ENCODE peak calls at places on chromosome X, in four cellular contexts. One of them, this sample, is unnamed.

GRCh38 chrX:31293409-31293808 is 221.6 kb upstream of the FTHL17 start:
- DNase-seq in suprapubic skin: no peak
- DNase-seq in foreskin fibroblast: peak; percentile 2
- DNase-seq in IMR-90: no peak
- DNase-seq in this sample: no peak

GRCh38 chrX:125131146-125131545 is 188.5 kb upstream of the TEX13C start:
- DNase-seq in suprapubic skin: no peak
- DNase-seq in foreskin fibroblast: no peak
- DNase-seq in IMR-90: no peak
- DNase-seq in this sample: no peak

GRCh38 chrX:72620550-72621145 is 48.0 kb upstream of the HDAC8 start:
- DNase-seq in suprapubic skin: no peak
- DNase-seq in foreskin fibroblast: peak; percentile 92
- DNase-seq in IMR-90: peak; percentile 89
- DNase-seq in this sample: peak; percentile 95

GRCh38 chrX:23883737-23884354 is 23.9 kb downstream of the APOO start:
- DNase-seq in suprapubic skin: no peak
- DNase-seq in foreskin fibroblast: peak; percentile 86
- DNase-seq in IMR-90: peak; percentile 85
- DNase-seq in this sample: peak; percentile 90

GRCh38 chrX:138745215-138745614 is 33.7 kb upstream of the FGF13 start:
- DNase-seq in suprapubic skin: no peak
- DNase-seq in foreskin fibroblast: peak; percentile 28
- DNase-seq in IMR-90: peak; percentile 60
- DNase-seq in this sample: peak; percentile 62

GRCh38 chrX:41384041-41384705 is 50.2 kb downstream of the DDX3X start:
- DNase-seq in suprapubic skin: peak; percentile 71
- DNase-seq in foreskin fibroblast: peak; percentile 77
- DNase-seq in IMR-90: peak; percentile 86
- DNase-seq in this sample: peak; percentile 91

GRCh38 chrX:8520791-8521190 is 56.2 kb downstream of the VCX3B start:
- DNase-seq in suprapubic skin: no peak
- DNase-seq in foreskin fibroblast: peak; percentile 2
- DNase-seq in IMR-90: no peak
- DNase-seq in this sample: peak; percentile 18

GRCh38 chrX:121570072-121570841 is 522.8 kb downstream of the GLUD2 start:
- DNase-seq in suprapubic skin: no peak
- DNase-seq in foreskin fibroblast: peak; percentile 11
- DNase-seq in IMR-90: no peak
- DNase-seq in this sample: peak; percentile 24

GRCh38 chrX:41885724-41886123 is 37.6 kb downstream of the CASK start:
- DNase-seq in suprapubic skin: no peak
- DNase-seq in foreskin fibroblast: no peak
- DNase-seq in IMR-90: no peak
- DNase-seq in this sample: no peak

GRCh38 chrX:134840370-134840769 is 150.4 kb upstream of the SMIM10 start:
- DNase-seq in suprapubic skin: no peak
- DNase-seq in foreskin fibroblast: no peak
- DNase-seq in IMR-90: no peak
- DNase-seq in this sample: no peak
- H3K4me3 ChIP-seq in suprapubic skin: no peak overlapping the region
- H3K4me3 ChIP-seq in foreskin fibroblast: no peak overlapping the region
- H3K4me3 ChIP-seq in IMR-90: no peak overlapping the region
- H3K4me3 ChIP-seq in this sample: no peak overlapping the region

DNA sequence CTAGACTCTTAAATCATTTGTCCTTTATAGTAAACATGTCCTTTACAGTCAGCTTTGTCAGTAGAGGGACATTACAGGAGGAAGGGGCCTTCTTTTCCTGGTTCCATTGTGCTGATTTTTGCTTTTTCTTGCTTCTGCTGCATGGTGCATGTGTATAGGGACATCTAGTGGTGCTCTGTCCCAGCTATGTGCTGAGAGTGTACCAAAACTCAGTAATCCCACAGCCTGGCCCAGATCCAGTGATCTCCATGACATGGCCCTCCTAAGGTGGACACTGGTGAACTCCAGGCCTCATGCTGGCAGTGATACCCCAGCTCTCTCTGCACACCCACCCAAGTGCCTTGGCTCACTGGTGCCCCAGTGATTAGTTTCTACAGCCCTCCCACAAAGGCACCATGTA is 45.2 kb downstream of the MAGEB17 start:
- DNase-seq in suprapubic skin: no peak
- DNase-seq in foreskin fibroblast: peak; percentile 58
- DNase-seq in IMR-90: peak; percentile 34
- DNase-seq in this sample: peak; percentile 35
- TF ChIP-seq CTCF in suprapubic skin: no peak
- TF ChIP-seq CTCF in foreskin fibroblast: peak; percentile 16
- TF ChIP-seq CTCF in IMR-90: peak; percentile 43
- TF ChIP-seq CTCF in this sample: peak; percentile 44

GRCh38 chrX:46588263-46588662 is 14.7 kb downstream of the CHST7 start:
- DNase-seq in suprapubic skin: no peak
- DNase-seq in foreskin fibroblast: peak; percentile 61
- DNase-seq in IMR-90: peak; percentile 68
- DNase-seq in this sample: peak; percentile 67
- H3K4me3 ChIP-seq in suprapubic skin: no peak overlapping the region
- H3K4me3 ChIP-seq in foreskin fibroblast: no peak overlapping the region
- H3K4me3 ChIP-seq in IMR-90: no peak overlapping the region
- H3K4me3 ChIP-seq in this sample: no peak overlapping the region

GRCh38 chrX:139967300-139967699 is 2.0 kb upstream of the CXorf66 start:
- DNase-seq in suprapubic skin: no peak
- DNase-seq in foreskin fibroblast: no peak
- DNase-seq in IMR-90: no peak
- DNase-seq in this sample: peak; percentile 2
- TF ChIP-seq CTCF in suprapubic skin: no peak
- TF ChIP-seq CTCF in foreskin fibroblast: no peak
- TF ChIP-seq CTCF in IMR-90: peak; percentile 37
- TF ChIP-seq CTCF in this sample: peak; percentile 39